ENCODE peak calls at places on chromosomes 7 and 10, in seven cellular contexts. O is CD8-positive, alpha-beta memory T cell; C is fibroblast of lung; K is stomach; U is heart left ventricle; A is mesendoderm; T is SK-N-SH. P is an unnamed sample. For H3K4me1, the result is how much of the 10 kb centered on the place peaks cover.

GRCh38 chr10:93465806-93466675 is 16.1 kb downstream of the MYOF start:
- DNase-seq in A (no peak), U (peak), K (peak), C (peak), T (peak), O (no peak), P (peak)

GRCh38 chr10:95533590-95533989 is 27.6 kb downstream of the SORBS1 start:
- DNase-seq in C (no peak), A (peak), K (no peak), U (no peak), T (peak), O (no peak), P (no peak)

GRCh38 chr7:95772298-95772770 is at the start of gene DYNC1I1:
- DNase-seq in A (peak), U (peak), K (peak), C (peak), O (no peak), T (peak), P (peak)

GRCh38 chr7:63065684-63066083 is 933.0 kb upstream of the ZNF722 start:
- DNase-seq in C (no peak), U (no peak), A (no peak), K (no peak), T (no peak), O (no peak), P (no peak)

GRCh38 chr7:26813426-26813825 is 51.0 kb downstream of the SKAP2 start:
- DNase-seq in T (no peak), K (no peak), O (no peak), U (no peak), C (peak), A (no peak), P (no peak)

GRCh38 chr10:106560925-106561640 is 603.4 kb downstream of the SORCS1 start:
- DNase-seq in O (no peak), T (no peak), U (no peak), C (peak), A (peak), K (no peak), P (no peak)

GRCh38 chr7:120942861-120943260 is 7.7 kb upstream of the ING3 start:
- DNase-seq in K (no peak), C (no peak), O (no peak), A (no peak), U (no peak), T (no peak), P (no peak)

GRCh38 chr10:6746782-6747181 is 166.7 kb upstream of the PRKCQ start:
- DNase-seq in A (no peak), U (no peak), C (no peak), T (no peak), O (no peak), K (no peak), P (no peak)

GRCh38 chr7:137851361-137851945 is 4.7 kb upstream of the DGKI start:
- DNase-seq in U (no peak), T (no peak), O (no peak), K (no peak), C (peak), A (no peak), P (no peak)

GRCh38 chr10:70296406-70296899 is 12.6 kb upstream of the NPFFR1 start:
- DNase-seq in O (no peak), C (peak), U (peak), T (peak), K (peak), A (peak), P (peak)

GRCh38 chr7:27170936-27171635 is 3.0 kb downstream of the HOXA10 start:
- DNase-seq in U (peak), A (peak), C (no peak), O (no peak), T (no peak), K (no peak), P (peak)

GRCh38 chr7:105580022-105580740 is 1.1 kb downstream of the EFCAB10 start:
- DNase-seq in K (no peak), T (no peak), C (peak), A (peak), O (no peak), U (no peak), P (no peak)

GRCh38 chr7:2800220-2800922 is 43.7 kb downstream of the GNA12 start:
- DNase-seq in O (no peak), U (no peak), K (no peak), C (no peak), A (no peak), T (no peak), P (no peak)

GRCh38 chr7:29297194-29297890 is 102.8 kb downstream of the CHN2 start:
- DNase-seq in C (no peak), T (no peak), O (no peak), U (no peak), A (peak), K (no peak), P (no peak)

GRCh38 chr7:2719007-2719406 is 31.0 kb downstream of the AMZ1 start:
- DNase-seq in C (no peak), A (peak), K (no peak), O (peak), T (peak), U (no peak), P (no peak)

GRCh38 chr10:94626476-94626875 is 57.1 kb upstream of the CYP2C18 start:
- DNase-seq in A (no peak), C (no peak), K (no peak), U (no peak), O (no peak), T (no peak), P (no peak)

GRCh38 chr10:58942724-58943123 is 233.7 kb upstream of the PHYHIPL start:
- DNase-seq in O (no peak), K (no peak), U (no peak), T (peak), A (no peak), C (no peak), P (no peak)

GRCh38 chr10:49175587-49176309 is 12.4 kb downstream of the TMEM273 start:
- DNase-seq in O (no peak), A (no peak), K (no peak), U (no peak), T (no peak), C (no peak), P (peak)

GRCh38 chr7:31108097-31108657 is 56.1 kb downstream of the ADCYAP1R1 start:
- DNase-seq in T (no peak), C (no peak), A (no peak), O (no peak), K (no peak), U (no peak), P (no peak)

GRCh38 chr7:139232893-139233292 is 1.9 kb downstream of the UBN2 start:
- DNase-seq in T (no peak), K (no peak), O (no peak), U (no peak), A (no peak), C (peak), P (no peak)

GRCh38 chr7:95636140-95636539 is 39.8 kb upstream of the PDK4 start:
- DNase-seq in C (peak), T (no peak), K (no peak), O (no peak), A (no peak), U (no peak), P (no peak)

GRCh38 chr10:122422266-122422980 is 32.0 kb upstream of the ARMS2 start:
- DNase-seq in C (no peak), U (no peak), A (no peak), K (no peak), T (no peak), O (peak), P (no peak)

GRCh38 chr7:41817386-41817785 is 114.5 kb upstream of the INHBA start:
- DNase-seq in T (no peak), O (no peak), K (no peak), A (no peak), U (no peak), C (peak), P (no peak)

GRCh38 chr10:88322336-88323063 is 260.6 kb downstream of the RNLS start:
- DNase-seq in O (no peak), A (no peak), C (no peak), T (no peak), K (no peak), U (no peak), P (no peak)

GRCh38 chr7:42677751-42678231 is 234.1 kb downstream of the C7orf25 start:
- DNase-seq in T (no peak), A (no peak), C (peak), U (no peak), O (no peak), K (no peak), P (no peak)

GRCh38 chr7:110386914-110387313 is 704.0 kb upstream of the LRRN3 start:
- DNase-seq in C (peak), T (no peak), K (no peak), O (no peak), U (no peak), A (peak), P (no peak)

GRCh38 chr7:90726120-90726519 is 130.0 kb downstream of the CDK14 start:
- DNase-seq in A (no peak), K (no peak), T (no peak), O (no peak), U (no peak), C (peak), P (no peak)

GRCh38 chr7:86058649-86059048 is 585.1 kb upstream of the GRM3 start:
- DNase-seq in O (no peak), C (no peak), U (peak), A (no peak), K (no peak), T (no peak), P (no peak)

GRCh38 chr7:133984023-133984422 is 143.1 kb upstream of the LRGUK start:
- DNase-seq in U (no peak), K (no peak), C (peak), O (no peak), T (peak), A (no peak), P (no peak)

GRCh38 chr7:142188159-142188558 is 69.7 kb downstream of the PRSS58 start:
- DNase-seq in O (no peak), U (no peak), T (no peak), C (peak), K (no peak), A (no peak), P (no peak)

GRCh38 chr7:54292171-54292925 is 249.8 kb upstream of the VSTM2A start:
- DNase-seq in A (peak), K (no peak), T (no peak), U (no peak), O (no peak), C (no peak), P (no peak)

GRCh38 chr10:63666836-63667383 is 145.7 kb downstream of the REEP3 start:
- DNase-seq in O (no peak), T (no peak), U (no peak), A (no peak), K (no peak), C (peak), P (no peak)

GRCh38 chr7:99102809-99103690 is 40.9 kb downstream of the SMURF1 start:
- DNase-seq in A (no peak), K (no peak), O (no peak), C (peak), U (no peak), T (no peak), P (no peak)

GRCh38 chr7:99104631-99105030 is 39.3 kb downstream of the SMURF1 start:
- DNase-seq in K (no peak), A (no peak), U (no peak), O (no peak), C (no peak), T (no peak), P (no peak)

GRCh38 chr7:99106869-99107268 is 37.0 kb downstream of the SMURF1 start:
- DNase-seq in U (no peak), K (no peak), O (no peak), C (peak), T (no peak), A (peak), P (no peak)

GRCh38 chr7:99106411-99106810 is 37.5 kb downstream of the SMURF1 start:
- DNase-seq in T (no peak), C (no peak), U (no peak), O (no peak), K (no peak), A (no peak), P (no peak)

DNA sequence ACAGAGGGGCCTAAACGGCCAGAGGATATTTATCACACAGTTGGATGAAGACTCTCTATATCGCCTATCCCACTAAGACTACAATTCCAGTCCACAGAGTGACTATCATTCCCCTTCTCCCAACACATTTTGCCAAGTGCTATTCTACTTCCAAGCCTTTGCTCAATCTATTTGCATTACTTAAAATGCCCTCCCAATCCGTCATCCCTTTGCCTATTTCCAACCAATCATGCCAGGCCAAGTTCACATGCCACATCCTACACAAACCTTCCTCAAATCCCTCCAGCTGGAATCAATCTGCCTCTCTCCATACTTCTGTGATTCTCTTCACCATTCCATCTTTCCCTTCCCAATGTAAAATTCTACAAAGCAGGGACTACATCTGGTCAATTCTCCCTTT is 38.2 kb downstream of the SMURF1 start:
- DNase-seq in K (no peak), T (no peak), A (no peak), U (no peak), O (no peak), C (no peak), P (no peak)
- H3K4me1 ChIP-seq in K (half or more), T (under half), A (under half), U (under half), O (under half), C (under half), P (under half)

DNA sequence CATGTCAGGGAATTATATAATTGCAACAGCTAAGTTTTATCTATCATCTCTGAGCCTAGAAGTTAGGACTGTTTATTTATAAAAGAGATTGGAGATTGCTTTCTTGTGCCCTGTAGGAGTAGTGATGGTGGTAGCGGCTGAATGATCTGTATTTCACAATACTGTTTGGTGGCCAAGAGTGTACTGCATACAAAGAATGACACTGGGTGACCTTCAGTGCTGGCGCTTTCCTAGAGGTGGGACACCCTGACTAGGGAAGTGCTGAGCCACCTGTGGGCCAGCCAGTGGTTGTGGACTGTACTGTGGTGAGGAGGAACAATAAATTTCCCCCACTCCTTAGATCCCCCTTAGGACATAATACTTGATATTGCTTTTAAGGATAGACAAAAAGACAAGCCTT is 53.0 kb downstream of the COPG2 start:
- DNase-seq in C (no peak), T (no peak), A (no peak), U (no peak), O (no peak), K (no peak), P (no peak)
- H3K4me3 ChIP-seq in C (no peak), T (no peak), A (no peak), U (no peak), O (no peak), K (no peak), P (no peak)

GRCh38 chr10:125964558-125964957 is 68.2 kb downstream of the FANK1 start:
- DNase-seq in A (no peak), C (no peak), T (no peak), O (no peak), K (no peak), U (no peak), P (no peak)

GRCh38 chr10:125961743-125962142 is 65.4 kb downstream of the FANK1 start:
- DNase-seq in K (no peak), T (no peak), U (no peak), A (no peak), C (no peak), O (no peak), P (no peak)

GRCh38 chr10:125962200-125962599 is 65.8 kb downstream of the FANK1 start:
- DNase-seq in K (no peak), U (no peak), O (no peak), A (no peak), C (no peak), T (no peak), P (no peak)

DNA sequence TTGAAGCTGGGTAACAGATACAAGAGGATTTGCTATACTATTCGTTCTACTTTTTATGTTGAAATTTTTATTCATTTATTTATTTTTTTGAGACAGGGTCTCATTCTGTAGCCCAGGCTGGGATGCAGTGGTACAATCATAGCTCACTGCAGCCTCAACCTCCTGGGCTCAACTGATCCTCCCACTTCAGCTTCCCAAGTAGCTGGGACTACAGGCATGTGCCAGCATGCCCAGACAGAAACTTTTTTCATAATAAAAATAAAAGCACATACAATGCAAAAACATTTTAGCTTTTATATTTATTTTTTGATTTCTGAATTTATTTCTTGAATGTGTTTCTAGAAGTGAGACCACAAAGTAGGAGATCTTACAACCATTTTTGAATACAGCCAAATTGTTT is 71.2 kb downstream of the FANK1 start:
- DNase-seq in T (no peak), U (no peak), O (no peak), K (no peak), A (no peak), C (no peak), P (no peak)
- H3K27ac ChIP-seq in T (no peak), U (no peak), O (no peak), K (no peak), A (no peak), C (no peak), P (no peak)

GRCh38 chr7:8143151-8143874 is 118.7 kb downstream of the ICA1 start:
- DNase-seq in T (no peak), K (no peak), C (no peak), U (no peak), O (no peak), A (peak), P (no peak)
- H3K4me1 ChIP-seq in T (under half), K (under half), C (under half), U (under half), O (under half), A (under half), P (under half)

DNA sequence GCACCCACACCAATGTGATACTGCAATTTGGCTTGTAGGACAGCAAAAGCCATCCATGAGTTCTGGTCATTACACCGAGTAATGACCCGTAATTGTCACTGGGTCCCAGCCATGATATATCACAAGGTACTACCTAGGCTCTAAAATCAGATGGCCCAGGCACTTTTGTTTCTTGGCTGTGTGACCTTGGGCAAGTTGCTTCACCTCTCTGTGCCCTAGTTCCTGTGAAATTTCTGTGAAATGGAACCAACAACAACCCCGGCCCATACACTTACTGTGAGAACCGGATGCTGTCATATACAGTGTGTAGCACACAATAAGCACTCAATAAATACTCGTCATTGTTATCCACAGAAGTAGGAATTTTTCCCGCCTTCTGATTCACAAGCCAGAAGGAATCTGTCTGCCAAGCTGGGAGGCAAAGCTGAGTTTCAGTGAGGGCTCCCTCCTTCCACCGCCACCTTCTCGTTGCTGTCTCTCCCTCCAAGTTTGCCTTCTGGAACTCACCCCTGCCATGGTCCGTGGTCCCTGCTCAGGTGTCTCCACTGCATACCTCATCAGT is 6.4 kb upstream of the CYTH3 start:
- DNase-seq in A (no peak), C (peak), K (no peak), O (no peak), T (no peak), U (no peak), P (no peak)
- H3K4me3 ChIP-seq in A (no peak), C (no peak), K (no peak), O (no peak), T (no peak), U (no peak), P (no peak)

DNA sequence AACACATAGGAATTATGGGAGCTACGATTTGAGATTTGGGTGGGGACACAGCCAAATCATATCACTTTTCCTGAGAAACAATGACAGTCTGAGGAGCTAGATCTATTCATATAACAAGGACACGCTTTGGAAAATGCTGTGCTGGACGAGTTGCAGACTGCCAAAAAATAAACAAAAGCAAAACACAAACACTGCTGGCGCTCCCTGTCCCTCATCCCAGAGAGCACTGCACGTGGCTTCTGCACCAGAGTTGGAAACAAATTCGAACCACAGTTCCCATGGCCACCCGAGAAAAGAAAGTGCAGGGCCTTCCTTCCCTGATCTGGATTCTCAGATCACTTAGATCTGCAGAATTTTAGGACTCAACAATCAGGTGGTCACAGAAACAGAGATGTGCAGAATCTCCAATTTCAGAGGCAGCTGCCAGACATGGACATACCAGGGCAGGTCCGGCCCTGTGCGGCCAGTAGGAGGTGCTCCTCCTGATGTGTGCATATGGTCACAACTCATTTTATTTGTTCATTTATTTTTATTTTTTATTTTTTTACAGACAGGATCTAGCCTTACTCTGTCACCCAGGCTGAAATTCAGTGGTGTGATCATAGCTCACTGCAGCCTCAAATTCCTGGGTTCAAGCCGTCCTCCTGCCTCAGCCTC is 35.1 kb upstream of the ECHDC3 start:
- DNase-seq in U (peak), O (no peak), K (no peak), A (no peak), T (no peak), C (no peak), P (no peak)
- H3K27ac ChIP-seq in U (no peak), O (no peak), K (no peak), A (no peak), T (no peak), C (no peak), P (no peak)

GRCh38 chr10:132448248-132448731 is 51.3 kb downstream of the PWWP2B start:
- DNase-seq in C (no peak), K (peak), T (peak), A (peak), U (peak), O (peak), P (peak)
- H3K4me1 ChIP-seq in C (under half), K (under half), T (under half), A (under half), U (under half), O (half or more), P (under half)

DNA sequence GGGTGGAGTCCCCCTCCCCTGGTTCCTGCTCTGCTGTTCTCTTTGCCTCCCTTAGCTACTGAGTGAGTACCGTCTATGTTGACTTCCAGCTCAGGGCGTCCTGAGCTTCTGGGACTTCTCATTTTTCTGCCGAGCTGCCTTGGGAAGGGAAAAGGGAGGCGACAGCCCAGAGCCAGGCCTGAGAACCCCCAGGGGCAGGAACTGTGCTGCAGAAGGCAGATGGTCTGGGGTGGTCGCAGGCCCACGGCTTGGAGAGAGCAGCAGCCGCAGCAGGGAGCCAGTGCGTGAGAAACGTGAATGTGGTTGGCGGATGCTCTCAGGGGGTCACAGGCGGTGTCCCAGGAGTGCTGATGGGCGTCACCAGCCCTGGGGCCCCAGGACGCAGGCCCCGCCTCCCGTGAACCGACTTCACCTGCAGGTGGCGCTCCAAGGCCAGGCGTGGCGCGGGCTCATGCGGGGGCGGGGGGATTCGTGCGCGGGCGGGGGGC is 9.2 kb upstream of the PWWP2B start:
- DNase-seq in A (peak), U (peak), C (peak), O (peak), T (peak), K (peak), P (peak)
- H3K4me3 ChIP-seq in A (no peak), U (no peak), C (no peak), O (no peak), T (no peak), K (no peak), P (no peak)